ENCODE peak calls at places on chromosomes 6 and 20, in four cellular contexts. One of them, this sample, is unnamed.

GRCh38 chr6:135624402-135625297 is 127.1 kb upstream of the AHI1 start:
- DNase-seq in dorsolateral prefrontal cortex: no peak
- DNase-seq in fibroblast of lung: peak; percentile 50
- DNase-seq in HCT116: no peak
- DNase-seq in this sample: no peak

GRCh38 chr20:52313335-52313963 is 121.9 kb upstream of the ZFP64 start:
- DNase-seq in dorsolateral prefrontal cortex: no peak
- DNase-seq in fibroblast of lung: peak; percentile 66
- DNase-seq in HCT116: peak; percentile 7
- DNase-seq in this sample: no peak

GRCh38 chr6:105780146-105780860 is 305.8 kb upstream of the PRDM1 start:
- DNase-seq in dorsolateral prefrontal cortex: no peak
- DNase-seq in fibroblast of lung: no peak
- DNase-seq in HCT116: peak; percentile 21
- DNase-seq in this sample: no peak

GRCh38 chr6:138986578-138986977 is 1.5 kb downstream of the REPS1 start:
- DNase-seq in dorsolateral prefrontal cortex: no peak
- DNase-seq in fibroblast of lung: no peak
- DNase-seq in HCT116: no peak
- DNase-seq in this sample: no peak

GRCh38 chr6:55822815-55823214 is 52.6 kb downstream of the BMP5 start:
- DNase-seq in dorsolateral prefrontal cortex: no peak
- DNase-seq in fibroblast of lung: peak; percentile 37
- DNase-seq in HCT116: no peak
- DNase-seq in this sample: no peak

GRCh38 chr6:11869656-11870340 is 91.2 kb upstream of the ADTRP start:
- DNase-seq in dorsolateral prefrontal cortex: no peak
- DNase-seq in fibroblast of lung: peak; percentile 96
- DNase-seq in HCT116: no peak
- DNase-seq in this sample: no peak

GRCh38 chr20:8427419-8428065 is 295.5 kb downstream of the PLCB1 start:
- DNase-seq in dorsolateral prefrontal cortex: no peak
- DNase-seq in fibroblast of lung: no peak
- DNase-seq in HCT116: no peak
- DNase-seq in this sample: no peak

GRCh38 chr6:26175428-26176181 is 88.4 kb downstream of the HFE start:
- DNase-seq in dorsolateral prefrontal cortex: no peak
- DNase-seq in fibroblast of lung: peak; percentile 83
- DNase-seq in HCT116: no peak
- DNase-seq in this sample: peak; percentile 29

GRCh38 chr6:357261-357790 is 34.2 kb upstream of the IRF4 start:
- DNase-seq in dorsolateral prefrontal cortex: no peak
- DNase-seq in fibroblast of lung: no peak
- DNase-seq in HCT116: no peak
- DNase-seq in this sample: no peak

GRCh38 chr6:159451051-159451450 is 242.0 kb downstream of the SOD2 start:
- DNase-seq in dorsolateral prefrontal cortex: no peak
- DNase-seq in fibroblast of lung: peak; percentile 74
- DNase-seq in HCT116: no peak
- DNase-seq in this sample: no peak

GRCh38 chr6:16092140-16092539 is 36.7 kb upstream of the MYLIP start:
- DNase-seq in dorsolateral prefrontal cortex: no peak
- DNase-seq in fibroblast of lung: no peak
- DNase-seq in HCT116: no peak
- DNase-seq in this sample: no peak

GRCh38 chr6:104789770-104790190 is 69.9 kb downstream of the HACE1 start:
- DNase-seq in dorsolateral prefrontal cortex: no peak
- DNase-seq in fibroblast of lung: peak; percentile 58
- DNase-seq in HCT116: peak; percentile 50
- DNase-seq in this sample: no peak

GRCh38 chr6:109420751-109421150 is 19.7 kb downstream of the PPIL6 start:
- DNase-seq in dorsolateral prefrontal cortex: no peak
- DNase-seq in fibroblast of lung: no peak
- DNase-seq in HCT116: no peak
- DNase-seq in this sample: no peak

GRCh38 chr6:139006470-139006869 is 18.4 kb upstream of the REPS1 start:
- DNase-seq in dorsolateral prefrontal cortex: no peak
- DNase-seq in fibroblast of lung: no peak
- DNase-seq in HCT116: no peak
- DNase-seq in this sample: no peak

GRCh38 chr20:63320616-63321147 is 27.7 kb downstream of the COL20A1 start:
- DNase-seq in dorsolateral prefrontal cortex: peak; percentile 9
- DNase-seq in fibroblast of lung: no peak
- DNase-seq in HCT116: no peak
- DNase-seq in this sample: no peak

GRCh38 chr20:62369508-62370114 is 2.5 kb upstream of the LAMA5 start:
- DNase-seq in dorsolateral prefrontal cortex: no peak
- DNase-seq in fibroblast of lung: no peak
- DNase-seq in HCT116: no peak
- DNase-seq in this sample: no peak

GRCh38 chr20:23361108-23361650 is 803 bp upstream of the GZF1 start:
- DNase-seq in dorsolateral prefrontal cortex: no peak
- DNase-seq in fibroblast of lung: peak; percentile 44
- DNase-seq in HCT116: no peak
- DNase-seq in this sample: no peak

GRCh38 chr6:37260063-37260843 is 2.3 kb upstream of the TMEM217 start:
- DNase-seq in dorsolateral prefrontal cortex: no peak
- DNase-seq in fibroblast of lung: no peak
- DNase-seq in HCT116: no peak
- DNase-seq in this sample: no peak

GRCh38 chr20:62635852-62636251 is 6.5 kb upstream of the SLCO4A1 start:
- DNase-seq in dorsolateral prefrontal cortex: no peak
- DNase-seq in fibroblast of lung: no peak
- DNase-seq in HCT116: no peak
- DNase-seq in this sample: no peak

GRCh38 chr6:13453771-13454251 is 33.6 kb downstream of the GFOD1 start:
- DNase-seq in dorsolateral prefrontal cortex: no peak
- DNase-seq in fibroblast of lung: peak; percentile 27
- DNase-seq in HCT116: peak; percentile 80
- DNase-seq in this sample: no peak

DNA sequence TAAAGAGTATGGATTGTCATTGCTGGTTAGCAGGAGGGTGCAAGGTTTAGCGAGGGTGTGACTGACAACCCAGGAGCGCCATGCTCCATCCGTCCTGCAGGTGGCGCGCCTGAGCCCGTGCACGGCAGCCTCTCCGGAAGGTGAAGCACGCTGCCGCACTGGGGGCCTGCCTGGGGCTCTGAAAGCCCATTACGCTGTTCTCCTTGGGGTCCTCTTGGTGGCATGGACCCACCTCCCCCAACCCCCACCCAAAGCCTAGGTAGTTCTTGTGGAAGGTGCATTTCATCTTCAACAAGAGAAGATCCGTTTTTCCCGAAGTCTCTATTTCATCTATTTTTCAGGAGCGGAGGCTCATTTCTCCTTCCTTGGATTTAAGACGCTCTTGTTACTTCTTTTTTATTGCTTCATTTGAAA is 197.4 kb upstream of the KCNG1 start:
- DNase-seq in dorsolateral prefrontal cortex: no peak
- DNase-seq in fibroblast of lung: peak; percentile 3
- DNase-seq in HCT116: no peak
- DNase-seq in this sample: peak; percentile 31
- H3K27me3 ChIP-seq in dorsolateral prefrontal cortex: peaks cover 5% of the 10 kb centered on the region
- H3K27me3 ChIP-seq in fibroblast of lung: peaks cover 14% of the 10 kb centered on the region
- H3K27me3 ChIP-seq in HCT116: no peaks in the 10 kb centered on the region
- H3K27me3 ChIP-seq in this sample: peaks cover 33% of the 10 kb centered on the region

DNA sequence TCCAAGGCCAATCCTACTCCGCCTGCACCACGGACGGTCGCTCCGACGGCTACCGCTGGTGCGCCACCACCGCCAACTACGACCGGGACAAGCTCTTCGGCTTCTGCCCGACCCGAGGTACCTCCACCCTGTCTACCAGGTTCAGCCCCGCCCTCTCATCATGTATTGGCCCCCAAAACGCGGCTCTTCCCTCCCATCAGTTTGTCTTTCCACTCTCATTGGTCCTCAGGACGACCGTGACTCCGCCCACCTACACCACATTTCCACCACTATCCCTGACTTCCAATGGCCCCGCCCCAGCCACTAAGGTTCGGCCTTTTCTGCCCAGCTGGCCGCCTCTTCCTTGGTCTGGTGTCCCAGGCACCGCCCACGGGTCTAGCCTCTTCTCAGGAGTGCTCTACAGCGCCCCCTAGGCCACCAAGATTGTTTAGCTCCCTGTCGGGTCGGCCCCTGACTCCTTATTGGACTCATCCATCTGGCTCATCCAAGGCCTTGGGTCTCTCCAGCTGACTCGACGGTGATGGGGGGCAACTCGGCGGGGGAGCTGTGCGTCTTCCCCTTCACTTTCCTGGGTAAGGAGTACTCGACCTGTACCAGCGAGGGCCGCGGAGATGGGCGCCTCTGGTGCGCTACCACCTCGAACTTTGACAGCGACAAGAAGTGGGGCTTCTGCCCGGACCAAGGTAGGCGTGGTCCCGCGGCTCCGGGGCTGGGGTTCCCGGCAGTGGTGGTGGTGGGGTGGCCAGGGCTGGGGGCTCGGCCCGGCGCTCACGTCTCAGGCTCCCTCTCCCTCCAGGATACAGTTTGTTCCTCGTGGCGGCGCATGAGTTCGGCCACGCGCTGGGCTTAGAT is 3.1 kb downstream of the MMP9 start:
- DNase-seq in dorsolateral prefrontal cortex: no peak
- DNase-seq in fibroblast of lung: peak; percentile 21
- DNase-seq in HCT116: peak; percentile 71
- DNase-seq in this sample: no peak
- TF ChIP-seq CTCF in dorsolateral prefrontal cortex: no peak
- TF ChIP-seq CTCF in fibroblast of lung: no peak
- TF ChIP-seq CTCF in HCT116: peak; percentile 39
- TF ChIP-seq CTCF in this sample: no peak

DNA sequence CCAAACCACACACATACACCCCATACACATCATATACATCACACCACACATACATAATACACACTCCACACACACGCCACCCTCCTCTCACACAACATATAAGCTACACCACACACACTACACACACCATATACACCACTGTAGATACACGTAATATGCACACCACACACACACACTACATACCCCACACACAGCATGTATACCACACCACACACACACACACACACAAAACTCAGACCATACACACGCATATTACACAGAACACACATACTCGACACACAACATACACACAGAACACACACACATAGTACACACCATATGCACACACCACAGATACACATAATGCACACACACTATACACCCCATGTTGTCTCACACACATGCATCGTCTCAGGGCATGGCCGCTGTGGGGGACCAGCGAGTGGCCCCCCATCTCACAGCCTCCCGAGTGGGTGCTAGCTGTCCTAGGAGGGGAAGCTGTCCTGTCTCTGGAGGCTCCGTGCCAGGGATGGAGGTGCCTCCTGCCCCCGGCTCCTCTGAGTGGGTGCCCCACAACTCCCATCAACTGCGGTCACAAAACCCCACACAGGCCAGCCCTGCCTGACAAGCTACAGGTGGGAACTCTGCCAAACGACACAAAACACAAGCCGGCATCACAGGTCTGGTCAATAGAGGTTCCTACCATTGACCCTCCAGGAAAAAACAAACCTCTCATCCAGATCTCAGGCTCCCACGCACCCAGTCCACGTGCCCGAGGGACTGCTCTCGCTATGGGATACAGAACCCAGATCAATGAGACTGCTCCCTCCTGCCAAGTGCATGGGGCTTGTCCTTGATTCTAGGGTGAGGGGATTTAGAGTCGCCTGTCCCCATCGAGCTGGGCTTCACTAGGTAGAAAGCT is 49.1 kb downstream of the DACT2 start:
- DNase-seq in dorsolateral prefrontal cortex: no peak
- DNase-seq in fibroblast of lung: no peak
- DNase-seq in HCT116: no peak
- DNase-seq in this sample: no peak
- H3K27me3 ChIP-seq in dorsolateral prefrontal cortex: peaks cover 7% of the 10 kb centered on the region
- H3K27me3 ChIP-seq in fibroblast of lung: no peaks in the 10 kb centered on the region
- H3K27me3 ChIP-seq in HCT116: peaks cover 6% of the 10 kb centered on the region
- H3K27me3 ChIP-seq in this sample: no peaks in the 10 kb centered on the region

GRCh38 chr6:148608211-148608951 is 138.4 kb upstream of the UST start:
- DNase-seq in dorsolateral prefrontal cortex: no peak
- DNase-seq in fibroblast of lung: peak; percentile 43
- DNase-seq in HCT116: peak; percentile 24
- DNase-seq in this sample: no peak
- TF ChIP-seq CTCF in dorsolateral prefrontal cortex: peak; percentile 23
- TF ChIP-seq CTCF in fibroblast of lung: peak; percentile 39
- TF ChIP-seq CTCF in HCT116: peak; percentile 67
- TF ChIP-seq CTCF in this sample: no peak

GRCh38 chr6:69339163-69339550 is 457.7 kb downstream of the LMBRD1 start:
- DNase-seq in dorsolateral prefrontal cortex: no peak
- DNase-seq in fibroblast of lung: no peak
- DNase-seq in HCT116: no peak
- DNase-seq in this sample: no peak

GRCh38 chr6:69338431-69339162 is 458.2 kb downstream of the LMBRD1 start:
- DNase-seq in dorsolateral prefrontal cortex: no peak
- DNase-seq in fibroblast of lung: no peak
- DNase-seq in HCT116: no peak
- DNase-seq in this sample: no peak

GRCh38 chr6:69349776-69350175 is 447.0 kb downstream of the LMBRD1 start:
- DNase-seq in dorsolateral prefrontal cortex: peak; percentile 74
- DNase-seq in fibroblast of lung: peak; percentile 42
- DNase-seq in HCT116: no peak
- DNase-seq in this sample: no peak

GRCh38 chr6:69343856-69344255 is 453.0 kb downstream of the LMBRD1 start:
- DNase-seq in dorsolateral prefrontal cortex: no peak
- DNase-seq in fibroblast of lung: peak; percentile 44
- DNase-seq in HCT116: no peak
- DNase-seq in this sample: no peak
- H3K27me3 ChIP-seq in dorsolateral prefrontal cortex: no peaks in the 10 kb centered on the region
- H3K27me3 ChIP-seq in fibroblast of lung: no peaks in the 10 kb centered on the region
- H3K27me3 ChIP-seq in HCT116: no peaks in the 10 kb centered on the region
- H3K27me3 ChIP-seq in this sample: no peaks in the 10 kb centered on the region

This sample was measured in CD4-positive, alpha-beta T cell.